ENCODE peak calls at places on chromosomes 5 and 9, in nine cellular contexts. G, T, A, S, U, Q, Y, M and V are unnamed samples.

GRCh38 chr5:42628821-42629220 is 127.8 kb upstream of the CCDC152 start:
- DNase-seq in A (no peak), U (no peak), Y (no peak), Q (no peak), M (no peak), T (no peak), S (no peak), G (no peak), V (no peak)

GRCh38 chr5:16456103-16456832 is 9.3 kb downstream of the ZNF622 start:
- DNase-seq in T (peak; percentile 87), U (peak; percentile 72), M (peak; percentile 34), G (peak; percentile 20), Q (no peak), S (peak; percentile 65), A (peak; percentile 74), Y (no peak), V (peak; percentile 36)

GRCh38 chr5:105840800-105841199 is 1829.9 kb downstream of the EFNA5 start:
- DNase-seq in Y (no peak), G (no peak), A (no peak), M (no peak), S (peak; percentile 18), U (no peak), T (peak; percentile 4), Q (no peak), V (no peak)

GRCh38 chr5:61275841-61276240 is 56.2 kb upstream of the ZSWIM6 start:
- DNase-seq in G (no peak), S (no peak), Q (peak; percentile 79), M (no peak), A (peak; percentile 56), Y (peak; percentile 41), T (peak; percentile 86), U (peak; percentile 82), V (peak; percentile 36)

GRCh38 chr5:109865636-109866035 is 175.9 kb downstream of the MAN2A1 start:
- DNase-seq in M (peak; percentile 77), T (peak; percentile 99), A (peak; percentile 70), S (peak; percentile 79), G (no peak), Y (no peak), Q (no peak), U (peak; percentile 98), V (peak; percentile 93)

GRCh38 chr5:143515829-143516228 is 112.3 kb upstream of the NR3C1 start:
- DNase-seq in Y (peak; percentile 34), G (no peak), S (no peak), U (peak; percentile 39), A (no peak), Q (no peak), T (peak; percentile 69), M (no peak), V (no peak)

GRCh38 chr5:136132087-136132486 is 558 bp upstream of the SMAD5 start:
- DNase-seq in T (no peak), U (no peak), Y (peak; percentile 13), G (no peak), A (no peak), M (no peak), Q (no peak), S (no peak), V (no peak)

GRCh38 chr9:78863531-78863930 is 566.6 kb downstream of the PSAT1 start:
- DNase-seq in M (no peak), Y (no peak), U (no peak), T (no peak), A (peak; percentile 50), G (no peak), Q (no peak), S (no peak), V (no peak)

GRCh38 chr9:132519033-132519432 is 63.4 kb upstream of the BARHL1 start:
- DNase-seq in T (no peak), Y (no peak), U (no peak), G (no peak), Q (peak; percentile 15), S (no peak), M (no peak), A (no peak), V (no peak)

GRCh38 chr9:73824671-73825070 is 672.5 kb upstream of the RORB start:
- DNase-seq in M (no peak), Q (no peak), A (no peak), G (no peak), T (no peak), U (no peak), S (no peak), Y (no peak), V (no peak)

DNA sequence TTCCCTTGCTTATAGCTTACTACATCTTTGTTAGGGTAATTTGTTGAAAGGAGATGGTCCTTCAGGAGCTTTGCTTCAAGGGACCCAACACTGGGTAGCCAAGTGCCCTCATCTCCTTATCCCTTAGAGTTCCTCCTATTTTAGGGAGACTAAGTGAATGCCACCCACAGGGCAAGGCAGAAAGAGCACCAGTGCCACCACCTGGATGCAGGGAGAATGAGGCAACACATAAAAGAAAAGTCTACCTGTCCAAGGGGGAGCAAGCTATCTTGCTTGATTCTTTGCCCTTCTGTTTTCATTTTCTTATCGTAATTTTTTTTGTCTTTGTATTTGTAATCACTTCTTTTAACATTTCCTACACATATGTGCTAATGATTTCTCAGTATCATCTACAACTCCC is 205.5 kb downstream of the NPR3 start:
- DNase-seq in M (peak; percentile 16), T (peak; percentile 44), U (peak; percentile 52), A (peak; percentile 41), Q (no peak), S (peak; percentile 13), Y (no peak), G (no peak), V (peak; percentile 2)
- TF ChIP-seq CTCF in M (peak; percentile 86), T (peak; percentile 65), U (peak; percentile 68), A (peak; percentile 88), Q (peak; percentile 61), S (peak; percentile 14), Y (peak; percentile 32), G (no peak), V (peak; percentile 71)

GRCh38 chr9:84823426-84824271 is 154.1 kb downstream of the NTRK2 start:
- DNase-seq in S (no peak), T (no peak), Y (no peak), M (no peak), A (peak; percentile 13), Q (no peak), G (no peak), U (no peak), V (no peak)

GRCh38 chr9:84827248-84827786 is 157.8 kb downstream of the NTRK2 start:
- DNase-seq in G (no peak), S (no peak), A (no peak), Q (no peak), M (no peak), T (no peak), Y (no peak), U (no peak), V (no peak)

GRCh38 chr9:84819446-84819845 is 149.9 kb downstream of the NTRK2 start:
- DNase-seq in G (no peak), Q (no peak), T (no peak), M (no peak), A (no peak), U (no peak), S (no peak), Y (no peak), V (no peak)

GRCh38 chr9:84828101-84828500 is 158.6 kb downstream of the NTRK2 start:
- DNase-seq in M (no peak), T (no peak), G (no peak), Q (no peak), S (no peak), U (no peak), A (no peak), Y (no peak), V (no peak)

DNA sequence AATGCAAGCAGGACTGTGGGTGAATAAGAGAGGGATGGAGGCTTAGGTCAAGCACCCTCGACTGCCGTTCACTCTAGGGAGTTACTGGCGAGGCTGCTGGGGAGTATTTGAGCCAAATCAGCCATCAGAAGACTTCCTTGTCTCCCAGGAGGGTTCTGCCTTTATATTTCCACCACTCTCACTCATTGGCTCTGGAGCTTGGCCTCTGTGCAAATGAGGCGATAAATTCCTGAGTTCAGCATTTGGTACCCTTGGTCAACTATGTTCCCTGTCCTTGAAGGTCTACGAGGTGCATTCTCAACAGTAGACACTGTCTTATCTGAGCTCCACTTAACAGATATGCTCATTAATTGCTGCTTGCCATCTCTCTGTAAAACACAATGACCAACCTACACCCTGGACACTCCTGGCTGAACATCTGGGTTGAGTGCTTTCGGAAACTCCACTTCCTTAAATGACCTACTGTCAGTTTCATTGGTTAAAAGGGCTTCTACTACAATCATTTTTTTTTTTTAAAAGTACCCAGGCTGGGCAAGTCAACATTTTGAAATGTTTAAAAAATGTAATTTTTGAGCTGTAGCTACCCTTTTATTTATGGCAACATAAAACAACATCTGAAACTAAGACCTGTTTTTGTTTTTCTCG is 153.2 kb downstream of the NTRK2 start:
- DNase-seq in A (no peak), T (no peak), Y (no peak), Q (no peak), G (no peak), S (no peak), M (no peak), U (no peak), V (no peak)
- H3K4me3 ChIP-seq in A (no peak overlapping the region), T (no peak overlapping the region), Y (no peak overlapping the region), Q (no peak overlapping the region), G (no peak overlapping the region), S (no peak overlapping the region), M (no peak overlapping the region), U (no peak overlapping the region), V (no peak overlapping the region)

GRCh38 chr5:38666668-38667498 is 110.4 kb upstream of the LIFR start:
- DNase-seq in S (peak; percentile 82), Y (peak; percentile 44), U (peak; percentile 34), M (peak; percentile 7), A (no peak), G (no peak), T (peak; percentile 74), Q (no peak), V (no peak)
- TF ChIP-seq CTCF in S (peak; percentile 74), Y (peak; percentile 72), U (peak; percentile 53), M (peak; percentile 71), A (peak; percentile 59), G (no peak), T (peak; percentile 82), Q (peak; percentile 65), V (peak; percentile 70)

GRCh38 chr5:171832775-171833174 is 47.2 kb downstream of the SMIM23 start:
- DNase-seq in T (no peak), A (no peak), Q (no peak), U (no peak), Y (no peak), G (no peak), M (no peak), S (no peak), V (no peak)
- H3K4me3 ChIP-seq in T (no peak overlapping the region), A (no peak overlapping the region), Q (no peak overlapping the region), U (no peak overlapping the region), Y (no peak overlapping the region), G (no peak overlapping the region), M (no peak overlapping the region), S (no peak overlapping the region), V (no peak overlapping the region)

DNA sequence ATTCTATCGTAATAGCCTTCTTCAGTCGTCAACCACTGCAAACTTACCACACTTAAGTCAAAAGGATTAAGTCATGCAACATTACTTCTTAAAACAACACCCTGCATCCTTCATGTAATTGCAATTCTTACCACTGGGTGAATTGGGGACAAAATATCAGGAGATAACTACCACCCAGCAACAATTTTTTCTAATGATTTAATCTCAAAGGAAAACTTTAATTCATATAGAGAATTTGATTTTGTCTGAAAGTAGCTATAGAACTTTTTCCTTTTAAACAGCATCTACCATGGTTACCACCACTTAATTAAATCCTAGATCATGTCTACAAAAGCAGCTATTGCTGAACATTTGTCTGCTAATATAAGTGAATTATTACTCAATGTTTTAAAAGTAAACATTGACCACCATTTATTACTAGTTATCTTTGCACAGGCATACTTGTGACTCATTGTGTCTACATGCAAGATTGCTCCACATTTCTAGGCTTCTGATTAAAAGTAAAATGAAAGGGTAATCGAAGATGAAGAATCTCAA is 10.5 kb downstream of the MLLT3 start:
- DNase-seq in Q (no peak), M (no peak), Y (no peak), U (peak; percentile 84), A (peak; percentile 58), G (no peak), T (peak; percentile 77), S (no peak), V (no peak)
- TF ChIP-seq CTCF in Q (peak; percentile 38), M (peak; percentile 30), Y (peak; percentile 48), U (peak; percentile 57), A (peak; percentile 46), G (peak; percentile 58), T (peak; percentile 56), S (peak; percentile 33), V (peak; percentile 57)